ENCODE peak calls at places on chromosomes 4 and X, in eight cellular contexts. B is RWPE1, Z is stomach, R is tibial nerve, J is psoas muscle, X is gastrocnemius medialis, A is heart right ventricle, H is colonic mucosa. Y is an unnamed sample.

GRCh38 chrX:22155126-22155525 is 117.6 kb upstream of the CBLL2 start:
- DNase-seq in B (no peak), Z (no peak), R (no peak), J (no peak), X (no peak), A (no peak), H (no peak), Y (no peak)

GRCh38 chr4:103099691-103100392 is at the start of gene BDH2:
- DNase-seq in B (peak), Z (peak), R (peak), J (peak), X (peak), A (no peak), H (peak), Y (peak)

GRCh38 chr4:153679476-153679875 is 4.6 kb upstream of the TLR2 start:
- DNase-seq in B (no peak), Z (no peak), R (peak), J (no peak), X (no peak), A (no peak), H (no peak), Y (no peak)

GRCh38 chr4:41176357-41176756 is 38.0 kb downstream of the APBB2 start:
- DNase-seq in B (no peak), Z (no peak), R (no peak), J (no peak), X (no peak), A (no peak), H (no peak), Y (no peak)

GRCh38 chrX:9842541-9842940 is 56.3 kb downstream of the SHROOM2 start:
- DNase-seq in B (no peak), Z (no peak), R (no peak), J (no peak), X (no peak), A (no peak), H (peak), Y (no peak)

GRCh38 chr4:105644270-105644669 is 64.2 kb downstream of the INTS12 start:
- DNase-seq in B (no peak), Z (no peak), R (no peak), J (no peak), X (no peak), A (no peak), H (no peak), Y (no peak)

GRCh38 chr4:37014584-37014983 is 230.0 kb upstream of the NWD2 start:
- DNase-seq in B (no peak), Z (no peak), R (no peak), J (no peak), X (no peak), A (no peak), H (no peak), Y (no peak)

GRCh38 chrX:2595258-2595657 is 94.5 kb upstream of the DHRSX start:
- DNase-seq in B (no peak), Z (no peak), R (no peak), J (no peak), X (no peak), A (no peak), H (no peak), Y (no peak)

GRCh38 chr4:171979461-171979860 is 166.3 kb downstream of the GALNTL6 start:
- DNase-seq in B (no peak), Z (no peak), R (no peak), J (no peak), X (no peak), A (no peak), H (no peak), Y (no peak)

GRCh38 chr4:92433272-92433758 is 129.5 kb downstream of the GRID2 start:
- DNase-seq in B (no peak), Z (no peak), R (no peak), J (no peak), X (no peak), A (no peak), H (no peak), Y (no peak)

GRCh38 chr4:133402616-133403015 is 253.5 kb downstream of the PCDH10 start:
- DNase-seq in B (peak), Z (no peak), R (no peak), J (no peak), X (no peak), A (no peak), H (no peak), Y (no peak)

GRCh38 chr4:71266090-71266794 is 72.6 kb upstream of the SLC4A4 start:
- DNase-seq in B (no peak), Z (no peak), R (no peak), J (no peak), X (no peak), A (no peak), H (no peak), Y (peak)

GRCh38 chrX:63761639-63762038 is 23.4 kb downstream of the ARHGEF9 start:
- DNase-seq in B (no peak), Z (no peak), R (no peak), J (no peak), X (no peak), A (no peak), H (no peak), Y (no peak)

GRCh38 chrX:105725228-105725627 is 97.1 kb upstream of the NRK start:
- DNase-seq in B (no peak), Z (no peak), R (no peak), J (no peak), X (no peak), A (no peak), H (no peak), Y (no peak)

GRCh38 chr4:18859468-18859867 is 837.9 kb upstream of the LCORL start:
- DNase-seq in B (no peak), Z (no peak), R (no peak), J (no peak), X (no peak), A (no peak), H (no peak), Y (no peak)

GRCh38 chr4:76283900-76284299 is 22.6 kb upstream of the STBD1 start:
- DNase-seq in B (no peak), Z (no peak), R (no peak), J (no peak), X (no peak), A (no peak), H (no peak), Y (no peak)

GRCh38 chr4:84224522-84224921 is 274.6 kb downstream of the NKX6-1 start:
- DNase-seq in B (no peak), Z (no peak), R (no peak), J (no peak), X (no peak), A (no peak), H (no peak), Y (no peak)

GRCh38 chr4:22170353-22170752 is 221.8 kb upstream of the KCNIP4 start:
- DNase-seq in B (peak), Z (no peak), R (no peak), J (no peak), X (no peak), A (no peak), H (no peak), Y (no peak)

GRCh38 chrX:129719268-129719667 is 19.5 kb upstream of the XPNPEP2 start:
- DNase-seq in B (no peak), Z (no peak), R (no peak), J (no peak), X (no peak), A (no peak), H (no peak), Y (no peak)

GRCh38 chr4:165293927-165294649 is 33.4 kb upstream of the MSMO1 start:
- DNase-seq in B (no peak), Z (no peak), R (no peak), J (no peak), X (no peak), A (no peak), H (no peak), Y (no peak)

GRCh38 chr4:123443401-123444297 is 47.1 kb downstream of the SPRY1 start:
- DNase-seq in B (no peak), Z (no peak), R (no peak), J (no peak), X (no peak), A (no peak), H (peak), Y (no peak)

GRCh38 chr4:78213218-78213617 is 156.1 kb downstream of the FRAS1 start:
- DNase-seq in B (no peak), Z (peak), R (no peak), J (no peak), X (no peak), A (no peak), H (peak), Y (no peak)

GRCh38 chrX:101483705-101484104 is 1.6 kb upstream of the ARMCX4 start:
- DNase-seq in B (no peak), Z (no peak), R (no peak), J (no peak), X (peak), A (no peak), H (no peak), Y (no peak)

GRCh38 chrX:153477039-153477438 is 6.7 kb upstream of the HAUS7 start:
- DNase-seq in B (peak), Z (no peak), R (no peak), J (no peak), X (no peak), A (no peak), H (no peak), Y (no peak)

GRCh38 chrX:149641832-149642231 is 10.2 kb upstream of the TMEM185A start:
- DNase-seq in B (no peak), Z (no peak), R (no peak), J (no peak), X (no peak), A (no peak), H (no peak), Y (no peak)

GRCh38 chr4:114277690-114278089 is 298.2 kb upstream of the ARSJ start:
- DNase-seq in B (no peak), Z (no peak), R (no peak), J (no peak), X (no peak), A (no peak), H (no peak), Y (no peak)

GRCh38 chr4:142567199-142567598 is 278.9 kb downstream of the INPP4B start:
- DNase-seq in B (no peak), Z (no peak), R (no peak), J (no peak), X (no peak), A (no peak), H (no peak), Y (no peak)

GRCh38 chr4:120977435-120977997 is 55.0 kb upstream of the PRDM5 start:
- DNase-seq in B (peak), Z (no peak), R (peak), J (no peak), X (no peak), A (no peak), H (peak), Y (peak)

GRCh38 chr4:42360158-42360557 is 37.1 kb upstream of the SHISA3 start:
- DNase-seq in B (no peak), Z (no peak), R (no peak), J (no peak), X (no peak), A (no peak), H (no peak), Y (no peak)

GRCh38 chr4:126647756-126648396 is 984.9 kb upstream of the INTU start:
- DNase-seq in B (no peak), Z (no peak), R (no peak), J (no peak), X (no peak), A (no peak), H (no peak), Y (no peak)

GRCh38 chr4:149897784-149898183 is 82.1 kb upstream of the IQCM start:
- DNase-seq in B (peak), Z (no peak), R (no peak), J (no peak), X (no peak), A (no peak), H (no peak), Y (no peak)
- TF ChIP-seq CTCF in B (peak), Z (no peak), R (no peak), J (peak), X (no peak), A (no peak), H (no peak), Y (peak)

GRCh38 chr4:169115144-169115896 is 105.3 kb upstream of the CBR4 start:
- DNase-seq in B (no peak), Z (no peak), R (no peak), J (no peak), X (no peak), A (no peak), H (peak), Y (no peak)

GRCh38 chr4:169116270-169116901 is 106.3 kb upstream of the CBR4 start:
- DNase-seq in B (no peak), Z (no peak), R (no peak), J (no peak), X (no peak), A (no peak), H (no peak), Y (no peak)

GRCh38 chr4:169117591-169118081 is 107.6 kb upstream of the CBR4 start:
- DNase-seq in B (no peak), Z (no peak), R (no peak), J (no peak), X (no peak), A (no peak), H (no peak), Y (peak)

GRCh38 chr4:169114341-169114974 is 104.4 kb upstream of the CBR4 start:
- DNase-seq in B (no peak), Z (no peak), R (no peak), J (no peak), X (no peak), A (no peak), H (no peak), Y (no peak)

DNA sequence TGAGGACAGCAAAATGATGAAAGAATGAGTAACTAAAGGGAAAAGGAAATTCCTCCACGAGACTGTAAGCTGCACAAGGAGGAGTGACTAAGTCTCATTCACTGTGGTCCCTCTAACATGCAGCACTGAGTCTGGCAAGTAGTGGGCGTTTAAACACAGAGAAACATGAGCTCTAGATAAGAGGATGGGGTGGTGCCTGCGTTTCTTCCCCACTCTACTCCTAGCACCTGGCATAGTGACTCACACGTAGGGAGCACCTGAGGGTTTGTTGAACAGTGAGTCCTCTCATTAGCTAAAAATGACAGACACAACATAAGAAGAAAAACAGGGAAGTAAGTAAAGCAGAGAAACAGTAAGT is 105.8 kb upstream of the CBR4 start:
- DNase-seq in B (peak), Z (peak), R (no peak), J (no peak), X (no peak), A (no peak), H (peak), Y (peak)
- H3K27ac ChIP-seq in B (peak), Z (peak), R (peak), J (no peak), X (no peak), A (no peak), H (peak), Y (peak)

GRCh38 chr4:89558147-89558546 is 250.5 kb upstream of the GPRIN3 start:
- DNase-seq in B (no peak), Z (no peak), R (no peak), J (no peak), X (no peak), A (no peak), H (no peak), Y (no peak)
- TF ChIP-seq CTCF in B (peak), Z (no peak), R (no peak), J (no peak), X (no peak), A (no peak), H (no peak), Y (peak)

GRCh38 chrX:78029663-78030062 is 60.2 kb upstream of the PGAM4 start:
- DNase-seq in B (peak), Z (no peak), R (peak), J (no peak), X (no peak), A (no peak), H (peak), Y (no peak)

GRCh38 chrX:78027798-78028197 is 58.4 kb upstream of the PGAM4 start:
- DNase-seq in B (no peak), Z (no peak), R (no peak), J (no peak), X (no peak), A (no peak), H (no peak), Y (no peak)

GRCh38 chrX:78019586-78020483 is 50.4 kb upstream of the PGAM4 start:
- DNase-seq in B (no peak), Z (no peak), R (no peak), J (no peak), X (no peak), A (no peak), H (no peak), Y (no peak)

GRCh38 chrX:78024349-78025108 is 55.1 kb upstream of the PGAM4 start:
- DNase-seq in B (peak), Z (peak), R (peak), J (no peak), X (no peak), A (peak), H (peak), Y (no peak)
- H3K27ac ChIP-seq in B (no peak), Z (peak), R (no peak), J (no peak), X (no peak), A (no peak), H (no peak), Y (no peak)

DNA sequence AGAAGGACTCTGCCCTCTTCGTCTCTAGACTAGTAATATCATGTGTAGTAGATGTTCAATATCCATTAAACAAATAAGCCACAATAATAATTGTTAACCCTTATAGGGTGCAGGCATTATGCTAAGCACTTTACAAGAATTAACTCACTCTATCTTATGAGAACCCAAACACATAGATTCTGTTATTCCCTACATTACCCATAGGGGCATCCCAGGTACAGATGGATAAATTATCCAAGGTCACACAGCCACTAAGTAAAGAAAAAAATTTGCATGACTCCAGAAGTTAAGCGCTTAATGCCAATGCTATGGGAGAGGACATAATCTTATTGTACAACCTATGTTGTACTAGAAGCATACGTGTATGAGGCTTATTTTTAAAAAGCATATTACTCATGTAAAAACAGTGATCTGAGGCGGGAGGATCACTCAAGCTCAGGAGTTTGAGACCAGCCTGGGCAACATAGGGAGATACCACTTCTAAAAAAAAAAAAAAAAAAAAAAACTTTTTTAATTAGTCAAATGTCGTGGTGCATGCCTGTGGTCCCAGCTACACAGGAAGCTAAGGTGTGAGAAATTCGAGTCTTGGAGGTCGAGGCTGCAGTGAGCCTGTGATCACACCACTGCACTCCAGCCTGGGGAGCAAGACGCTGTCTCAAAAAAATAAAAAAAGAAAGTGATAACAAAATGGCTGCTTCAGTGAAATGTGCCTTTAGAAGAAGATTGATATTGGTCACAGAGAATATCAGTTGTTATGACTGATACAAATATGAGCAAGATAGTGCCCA is 13.6 kb downstream of the LDB2 start:
- DNase-seq in B (no peak), Z (no peak), R (no peak), J (no peak), X (no peak), A (no peak), H (no peak), Y (no peak)
- TF ChIP-seq CTCF in B (no peak), Z (no peak), R (no peak), J (no peak), X (no peak), A (no peak), H (no peak), Y (peak)

GRCh38 chrX:17033225-17033624 is 86.8 kb downstream of the REPS2 start:
- DNase-seq in B (no peak), Z (no peak), R (no peak), J (no peak), X (no peak), A (no peak), H (no peak), Y (no peak)
- H3K27ac ChIP-seq in B (no peak), Z (peak), R (no peak), J (no peak), X (no peak), A (no peak), H (no peak), Y (no peak)

GRCh38 chr4:15781427-15782095 is 3.4 kb downstream of the CD38 start:
- DNase-seq in B (no peak), Z (no peak), R (no peak), J (no peak), X (no peak), A (no peak), H (no peak), Y (no peak)
- TF ChIP-seq CTCF in B (no peak), Z (no peak), R (no peak), J (no peak), X (no peak), A (no peak), H (no peak), Y (no peak)

GRCh38 chrX:44829836-44830235 is 14.0 kb upstream of the DUSP21 start:
- DNase-seq in B (no peak), Z (no peak), R (no peak), J (no peak), X (no peak), A (no peak), H (peak), Y (no peak)

DNA sequence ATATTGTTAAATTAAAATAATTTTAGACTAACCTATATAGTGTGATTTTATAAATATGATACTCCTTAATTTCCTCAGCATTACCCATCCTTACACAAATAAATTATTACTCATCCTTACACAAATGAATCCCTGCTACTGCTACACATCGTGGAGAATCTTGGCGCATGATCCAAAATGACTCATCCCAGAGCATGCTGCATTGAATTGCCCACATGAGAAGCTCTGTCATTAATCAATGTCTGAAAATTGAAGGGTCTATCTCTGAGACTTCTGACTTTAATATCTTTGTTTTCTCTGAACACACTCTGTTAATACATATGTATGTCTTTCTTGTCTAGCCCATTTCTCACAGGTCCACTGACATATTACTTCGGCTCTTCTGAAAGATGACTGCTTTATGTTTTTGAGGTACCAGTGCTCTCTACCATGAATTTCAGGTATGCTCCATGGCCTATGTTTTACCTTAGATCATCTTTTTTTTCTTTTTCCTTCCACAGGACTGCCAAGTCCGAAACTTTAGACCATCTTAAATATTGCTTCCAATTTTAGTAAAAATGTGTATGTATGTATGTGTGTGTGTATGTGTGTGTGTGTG is 15.7 kb upstream of the DUSP21 start:
- DNase-seq in B (peak), Z (no peak), R (no peak), J (no peak), X (peak), A (no peak), H (no peak), Y (peak)
- H3K27ac ChIP-seq in B (no peak), Z (no peak), R (no peak), J (no peak), X (no peak), A (no peak), H (no peak), Y (no peak)

Y was measured in AG04450.